ENCODE peak calls at places on chromosomes 3 and 15, in four cellular contexts. One of them, this sample, is unnamed.

GRCh38 chr3:10495003-10495402 is 10.4 kb downstream of the ATP2B2 start:
- DNase-seq in stomach: peak; percentile 51
- DNase-seq in brain microvascular endothelial cell: peak; percentile 36
- DNase-seq in body of pancreas: peak; percentile 58
- DNase-seq in this sample: peak; percentile 45

GRCh38 chr3:129587559-129588210 is 18.8 kb downstream of the PLXND1 start:
- DNase-seq in brain microvascular endothelial cell: no peak
- DNase-seq in stomach: no peak
- DNase-seq in body of pancreas: no peak
- DNase-seq in this sample: no peak

GRCh38 chr3:163838769-163839168 is 1239.5 kb downstream of the SI start:
- DNase-seq in body of pancreas: no peak
- DNase-seq in stomach: no peak
- DNase-seq in brain microvascular endothelial cell: no peak
- DNase-seq in this sample: no peak

GRCh38 chr3:55264933-55265332 is 222.2 kb downstream of the WNT5A start:
- DNase-seq in body of pancreas: no peak
- DNase-seq in brain microvascular endothelial cell: no peak
- DNase-seq in stomach: no peak
- DNase-seq in this sample: no peak

GRCh38 chr3:14884665-14885064 is 62.7 kb upstream of the NR2C2 start:
- DNase-seq in brain microvascular endothelial cell: no peak
- DNase-seq in stomach: no peak
- DNase-seq in body of pancreas: no peak
- DNase-seq in this sample: no peak

GRCh38 chr3:186593862-186594261 is 19.0 kb upstream of the AHSG start:
- DNase-seq in brain microvascular endothelial cell: no peak
- DNase-seq in stomach: no peak
- DNase-seq in body of pancreas: no peak
- DNase-seq in this sample: no peak

GRCh38 chr15:36361351-36361870 is 218.0 kb upstream of the CDIN1 start:
- DNase-seq in stomach: no peak
- DNase-seq in body of pancreas: no peak
- DNase-seq in brain microvascular endothelial cell: peak; percentile 76
- DNase-seq in this sample: peak; percentile 11

GRCh38 chr3:127104586-127104985 is 88.3 kb upstream of the PRR23E start:
- DNase-seq in stomach: no peak
- DNase-seq in brain microvascular endothelial cell: no peak
- DNase-seq in body of pancreas: no peak
- DNase-seq in this sample: no peak

GRCh38 chr3:52650437-52650836 is 35.3 kb downstream of the PBRM1 start:
- DNase-seq in stomach: no peak
- DNase-seq in brain microvascular endothelial cell: peak; percentile 3
- DNase-seq in body of pancreas: no peak
- DNase-seq in this sample: no peak

GRCh38 chr3:13019243-13019701 is 54.0 kb downstream of the IQSEC1 start:
- DNase-seq in stomach: no peak
- DNase-seq in body of pancreas: no peak
- DNase-seq in brain microvascular endothelial cell: peak; percentile 64
- DNase-seq in this sample: no peak

GRCh38 chr15:31484369-31484951 is 157.8 kb downstream of the KLF13 start:
- DNase-seq in brain microvascular endothelial cell: no peak
- DNase-seq in stomach: peak; percentile 23
- DNase-seq in body of pancreas: no peak
- DNase-seq in this sample: no peak

GRCh38 chr3:16480861-16481569 is 32.5 kb downstream of the RFTN1 start:
- DNase-seq in body of pancreas: no peak
- DNase-seq in brain microvascular endothelial cell: peak; percentile 63
- DNase-seq in stomach: no peak
- DNase-seq in this sample: no peak

GRCh38 chr3:89326997-89327396 is 219.6 kb downstream of the EPHA3 start:
- DNase-seq in brain microvascular endothelial cell: no peak
- DNase-seq in stomach: no peak
- DNase-seq in body of pancreas: no peak
- DNase-seq in this sample: no peak

GRCh38 chr3:89335693-89336092 is 228.3 kb downstream of the EPHA3 start:
- DNase-seq in body of pancreas: no peak
- DNase-seq in brain microvascular endothelial cell: no peak
- DNase-seq in stomach: no peak
- DNase-seq in this sample: no peak

GRCh38 chr3:89332311-89333159 is 225.1 kb downstream of the EPHA3 start:
- DNase-seq in body of pancreas: no peak
- DNase-seq in stomach: no peak
- DNase-seq in brain microvascular endothelial cell: no peak
- DNase-seq in this sample: no peak
- H3K27ac ChIP-seq in body of pancreas: no peak overlapping the region
- H3K27ac ChIP-seq in stomach: no peak overlapping the region
- H3K27ac ChIP-seq in brain microvascular endothelial cell: no peak overlapping the region
- H3K27ac ChIP-seq in this sample: no peak overlapping the region

GRCh38 chr3:86702381-86702958 is 288.5 kb downstream of the VGLL3 start:
- DNase-seq in brain microvascular endothelial cell: no peak
- DNase-seq in stomach: no peak
- DNase-seq in body of pancreas: no peak
- DNase-seq in this sample: peak; percentile 5
- TF ChIP-seq CTCF in brain microvascular endothelial cell: peak; percentile 60
- TF ChIP-seq CTCF in stomach: no peak
- TF ChIP-seq CTCF in body of pancreas: no peak
- TF ChIP-seq CTCF in this sample: peak; percentile 67

GRCh38 chr3:53776494-53777101 is 69.6 kb downstream of the CHDH start:
- DNase-seq in body of pancreas: no peak
- DNase-seq in stomach: no peak
- DNase-seq in brain microvascular endothelial cell: no peak
- DNase-seq in this sample: no peak
- H3K27ac ChIP-seq in body of pancreas: no peak overlapping the region
- H3K27ac ChIP-seq in stomach: no peak overlapping the region
- H3K27ac ChIP-seq in brain microvascular endothelial cell: no peak overlapping the region
- H3K27ac ChIP-seq in this sample: no peak overlapping the region

GRCh38 chr15:34079904-34080303 is 21.8 kb downstream of the EMC7 start:
- DNase-seq in brain microvascular endothelial cell: no peak
- DNase-seq in body of pancreas: no peak
- DNase-seq in stomach: no peak
- DNase-seq in this sample: no peak

GRCh38 chr15:34078900-34079299 is 22.8 kb downstream of the EMC7 start:
- DNase-seq in body of pancreas: no peak
- DNase-seq in stomach: no peak
- DNase-seq in brain microvascular endothelial cell: no peak
- DNase-seq in this sample: no peak

DNA sequence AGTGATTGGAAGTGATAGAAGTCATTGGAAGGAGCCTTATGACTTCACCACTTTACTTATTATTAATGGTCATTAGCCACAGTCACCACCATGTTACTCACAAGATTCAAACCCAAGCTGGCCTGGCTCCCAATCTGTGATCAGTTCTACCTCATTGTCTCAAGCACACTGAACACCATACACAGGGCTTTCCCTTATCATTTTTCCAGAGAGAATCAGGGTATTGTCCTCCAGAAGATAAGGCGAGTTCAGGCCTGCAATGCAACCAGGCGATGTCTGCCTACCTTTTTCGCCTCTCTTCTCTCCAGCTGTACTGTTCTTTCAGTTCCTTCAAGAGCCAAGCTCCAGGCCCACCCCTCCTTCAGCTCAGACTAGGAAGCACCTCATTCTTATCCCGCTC is 24.9 kb downstream of the EMC7 start:
- DNase-seq in brain microvascular endothelial cell: no peak
- DNase-seq in stomach: no peak
- DNase-seq in body of pancreas: no peak
- DNase-seq in this sample: no peak
- TF ChIP-seq CTCF in brain microvascular endothelial cell: no peak
- TF ChIP-seq CTCF in stomach: no peak
- TF ChIP-seq CTCF in body of pancreas: no peak
- TF ChIP-seq CTCF in this sample: no peak